ENCODE peak calls at places on chromosomes 11 and 22, in ten cellular contexts. One of them, this sample, is unnamed.

GRCh38 chr11:125773516-125773915 is 5.1 kb downstream of the PATE2 start:
- DNase-seq in endothelial cell: no peak
- DNase-seq in stimulated activated CD8-positive, alpha-beta memory T cell treated with anti-CD3 and anti-CD28 coated beads, Interleukin-7, amount 100 ng/mL, for 1 hour: no peak
- DNase-seq in central memory CD4-positive, alpha-beta T cell: no peak
- DNase-seq in osteoblast: no peak
- DNase-seq in naive thymus-derived CD8-positive, alpha-beta T cell: no peak
- DNase-seq in T-helper 2 cell: no peak
- DNase-seq in NCI-H774: no peak
- DNase-seq in activated naive CD4-positive, alpha-beta T cell: no peak
- DNase-seq in astrocyte of the cerebellum: no peak
- DNase-seq in this sample: no peak

GRCh38 chr11:72684236-72684912 is 10.2 kb upstream of the PDE2A start:
- DNase-seq in activated naive CD4-positive, alpha-beta T cell: no peak
- DNase-seq in NCI-H774: no peak
- DNase-seq in T-helper 2 cell: no peak
- DNase-seq in stimulated activated CD8-positive, alpha-beta memory T cell treated with anti-CD3 and anti-CD28 coated beads, Interleukin-7, amount 100 ng/mL, for 1 hour: no peak
- DNase-seq in astrocyte of the cerebellum: no peak
- DNase-seq in osteoblast: peak
- DNase-seq in central memory CD4-positive, alpha-beta T cell: peak
- DNase-seq in endothelial cell: peak
- DNase-seq in naive thymus-derived CD8-positive, alpha-beta T cell: peak
- DNase-seq in this sample: peak

GRCh38 chr22:20495861-20496681 is 476 bp upstream of the KLHL22 start:
- DNase-seq in central memory CD4-positive, alpha-beta T cell: peak
- DNase-seq in osteoblast: peak
- DNase-seq in NCI-H774: peak
- DNase-seq in endothelial cell: peak
- DNase-seq in stimulated activated CD8-positive, alpha-beta memory T cell treated with anti-CD3 and anti-CD28 coated beads, Interleukin-7, amount 100 ng/mL, for 1 hour: peak
- DNase-seq in T-helper 2 cell: peak
- DNase-seq in astrocyte of the cerebellum: peak
- DNase-seq in activated naive CD4-positive, alpha-beta T cell: peak
- DNase-seq in naive thymus-derived CD8-positive, alpha-beta T cell: peak
- DNase-seq in this sample: peak

GRCh38 chr11:12430351-12430750 is 53.0 kb downstream of the PARVA start:
- DNase-seq in osteoblast: no peak
- DNase-seq in central memory CD4-positive, alpha-beta T cell: no peak
- DNase-seq in astrocyte of the cerebellum: no peak
- DNase-seq in T-helper 2 cell: no peak
- DNase-seq in activated naive CD4-positive, alpha-beta T cell: no peak
- DNase-seq in NCI-H774: no peak
- DNase-seq in stimulated activated CD8-positive, alpha-beta memory T cell treated with anti-CD3 and anti-CD28 coated beads, Interleukin-7, amount 100 ng/mL, for 1 hour: no peak
- DNase-seq in naive thymus-derived CD8-positive, alpha-beta T cell: no peak
- DNase-seq in endothelial cell: no peak
- DNase-seq in this sample: no peak

GRCh38 chr11:35272391-35272821 is 133.4 kb downstream of the CD44 start:
- DNase-seq in endothelial cell: no peak
- DNase-seq in naive thymus-derived CD8-positive, alpha-beta T cell: no peak
- DNase-seq in astrocyte of the cerebellum: no peak
- DNase-seq in central memory CD4-positive, alpha-beta T cell: peak
- DNase-seq in osteoblast: no peak
- DNase-seq in stimulated activated CD8-positive, alpha-beta memory T cell treated with anti-CD3 and anti-CD28 coated beads, Interleukin-7, amount 100 ng/mL, for 1 hour: no peak
- DNase-seq in NCI-H774: no peak
- DNase-seq in activated naive CD4-positive, alpha-beta T cell: no peak
- DNase-seq in T-helper 2 cell: peak
- DNase-seq in this sample: no peak

GRCh38 chr22:26086359-26086758 is 82.9 kb upstream of the SEZ6L start:
- DNase-seq in central memory CD4-positive, alpha-beta T cell: no peak
- DNase-seq in endothelial cell: no peak
- DNase-seq in T-helper 2 cell: no peak
- DNase-seq in NCI-H774: no peak
- DNase-seq in naive thymus-derived CD8-positive, alpha-beta T cell: no peak
- DNase-seq in osteoblast: no peak
- DNase-seq in astrocyte of the cerebellum: no peak
- DNase-seq in stimulated activated CD8-positive, alpha-beta memory T cell treated with anti-CD3 and anti-CD28 coated beads, Interleukin-7, amount 100 ng/mL, for 1 hour: no peak
- DNase-seq in activated naive CD4-positive, alpha-beta T cell: no peak
- DNase-seq in this sample: no peak

GRCh38 chr11:132080121-132080520 is 709.7 kb downstream of the NTM start:
- DNase-seq in osteoblast: no peak
- DNase-seq in T-helper 2 cell: no peak
- DNase-seq in NCI-H774: no peak
- DNase-seq in naive thymus-derived CD8-positive, alpha-beta T cell: no peak
- DNase-seq in endothelial cell: no peak
- DNase-seq in central memory CD4-positive, alpha-beta T cell: no peak
- DNase-seq in astrocyte of the cerebellum: no peak
- DNase-seq in stimulated activated CD8-positive, alpha-beta memory T cell treated with anti-CD3 and anti-CD28 coated beads, Interleukin-7, amount 100 ng/mL, for 1 hour: no peak
- DNase-seq in activated naive CD4-positive, alpha-beta T cell: no peak
- DNase-seq in this sample: no peak

GRCh38 chr22:17575681-17576080 is 12.4 kb downstream of the SLC25A18 start:
- DNase-seq in naive thymus-derived CD8-positive, alpha-beta T cell: no peak
- DNase-seq in osteoblast: peak
- DNase-seq in astrocyte of the cerebellum: no peak
- DNase-seq in activated naive CD4-positive, alpha-beta T cell: no peak
- DNase-seq in T-helper 2 cell: no peak
- DNase-seq in NCI-H774: no peak
- DNase-seq in endothelial cell: no peak
- DNase-seq in stimulated activated CD8-positive, alpha-beta memory T cell treated with anti-CD3 and anti-CD28 coated beads, Interleukin-7, amount 100 ng/mL, for 1 hour: no peak
- DNase-seq in central memory CD4-positive, alpha-beta T cell: no peak
- DNase-seq in this sample: no peak

GRCh38 chr11:22633354-22633902 is 7.8 kb upstream of the FANCF start:
- DNase-seq in osteoblast: no peak
- DNase-seq in T-helper 2 cell: no peak
- DNase-seq in activated naive CD4-positive, alpha-beta T cell: no peak
- DNase-seq in naive thymus-derived CD8-positive, alpha-beta T cell: no peak
- DNase-seq in stimulated activated CD8-positive, alpha-beta memory T cell treated with anti-CD3 and anti-CD28 coated beads, Interleukin-7, amount 100 ng/mL, for 1 hour: no peak
- DNase-seq in endothelial cell: no peak
- DNase-seq in central memory CD4-positive, alpha-beta T cell: no peak
- DNase-seq in NCI-H774: no peak
- DNase-seq in astrocyte of the cerebellum: no peak
- DNase-seq in this sample: no peak

GRCh38 chr11:21323617-21324016 is 654.2 kb downstream of the NELL1 start:
- DNase-seq in stimulated activated CD8-positive, alpha-beta memory T cell treated with anti-CD3 and anti-CD28 coated beads, Interleukin-7, amount 100 ng/mL, for 1 hour: no peak
- DNase-seq in astrocyte of the cerebellum: no peak
- DNase-seq in osteoblast: no peak
- DNase-seq in naive thymus-derived CD8-positive, alpha-beta T cell: no peak
- DNase-seq in endothelial cell: no peak
- DNase-seq in central memory CD4-positive, alpha-beta T cell: no peak
- DNase-seq in activated naive CD4-positive, alpha-beta T cell: no peak
- DNase-seq in T-helper 2 cell: no peak
- DNase-seq in NCI-H774: no peak
- DNase-seq in this sample: no peak

GRCh38 chr11:78838417-78838816 is 263.8 kb upstream of the NARS2 start:
- DNase-seq in stimulated activated CD8-positive, alpha-beta memory T cell treated with anti-CD3 and anti-CD28 coated beads, Interleukin-7, amount 100 ng/mL, for 1 hour: no peak
- DNase-seq in endothelial cell: no peak
- DNase-seq in astrocyte of the cerebellum: no peak
- DNase-seq in NCI-H774: no peak
- DNase-seq in osteoblast: no peak
- DNase-seq in naive thymus-derived CD8-positive, alpha-beta T cell: no peak
- DNase-seq in activated naive CD4-positive, alpha-beta T cell: no peak
- DNase-seq in T-helper 2 cell: no peak
- DNase-seq in central memory CD4-positive, alpha-beta T cell: no peak
- DNase-seq in this sample: no peak

GRCh38 chr22:29503811-29504372 is 23.9 kb downstream of the NEFH start:
- DNase-seq in stimulated activated CD8-positive, alpha-beta memory T cell treated with anti-CD3 and anti-CD28 coated beads, Interleukin-7, amount 100 ng/mL, for 1 hour: no peak
- DNase-seq in osteoblast: no peak
- DNase-seq in NCI-H774: no peak
- DNase-seq in T-helper 2 cell: no peak
- DNase-seq in endothelial cell: no peak
- DNase-seq in naive thymus-derived CD8-positive, alpha-beta T cell: no peak
- DNase-seq in astrocyte of the cerebellum: peak
- DNase-seq in activated naive CD4-positive, alpha-beta T cell: no peak
- DNase-seq in central memory CD4-positive, alpha-beta T cell: no peak
- DNase-seq in this sample: no peak

GRCh38 chr11:46461461-46461927 is 69.9 kb upstream of the CHRM4 start:
- DNase-seq in NCI-H774: no peak
- DNase-seq in naive thymus-derived CD8-positive, alpha-beta T cell: no peak
- DNase-seq in activated naive CD4-positive, alpha-beta T cell: no peak
- DNase-seq in T-helper 2 cell: no peak
- DNase-seq in astrocyte of the cerebellum: peak
- DNase-seq in stimulated activated CD8-positive, alpha-beta memory T cell treated with anti-CD3 and anti-CD28 coated beads, Interleukin-7, amount 100 ng/mL, for 1 hour: no peak
- DNase-seq in endothelial cell: no peak
- DNase-seq in osteoblast: peak
- DNase-seq in central memory CD4-positive, alpha-beta T cell: no peak
- DNase-seq in this sample: no peak

GRCh38 chr11:35237860-35238715 is 99.1 kb downstream of the CD44 start:
- DNase-seq in astrocyte of the cerebellum: no peak
- DNase-seq in NCI-H774: peak
- DNase-seq in activated naive CD4-positive, alpha-beta T cell: no peak
- DNase-seq in endothelial cell: peak
- DNase-seq in T-helper 2 cell: peak
- DNase-seq in central memory CD4-positive, alpha-beta T cell: peak
- DNase-seq in naive thymus-derived CD8-positive, alpha-beta T cell: peak
- DNase-seq in stimulated activated CD8-positive, alpha-beta memory T cell treated with anti-CD3 and anti-CD28 coated beads, Interleukin-7, amount 100 ng/mL, for 1 hour: no peak
- DNase-seq in osteoblast: no peak
- DNase-seq in this sample: peak

GRCh38 chr11:76030973-76031590 is 175.2 kb downstream of the WNT11 start:
- DNase-seq in NCI-H774: no peak
- DNase-seq in osteoblast: no peak
- DNase-seq in central memory CD4-positive, alpha-beta T cell: no peak
- DNase-seq in astrocyte of the cerebellum: no peak
- DNase-seq in naive thymus-derived CD8-positive, alpha-beta T cell: no peak
- DNase-seq in endothelial cell: no peak
- DNase-seq in activated naive CD4-positive, alpha-beta T cell: no peak
- DNase-seq in stimulated activated CD8-positive, alpha-beta memory T cell treated with anti-CD3 and anti-CD28 coated beads, Interleukin-7, amount 100 ng/mL, for 1 hour: no peak
- DNase-seq in T-helper 2 cell: no peak
- DNase-seq in this sample: no peak

GRCh38 chr22:24421428-24421931 is 5.9 kb upstream of the ADORA2A start:
- DNase-seq in osteoblast: peak
- DNase-seq in central memory CD4-positive, alpha-beta T cell: peak
- DNase-seq in naive thymus-derived CD8-positive, alpha-beta T cell: peak
- DNase-seq in NCI-H774: no peak
- DNase-seq in endothelial cell: no peak
- DNase-seq in activated naive CD4-positive, alpha-beta T cell: no peak
- DNase-seq in T-helper 2 cell: no peak
- DNase-seq in astrocyte of the cerebellum: no peak
- DNase-seq in stimulated activated CD8-positive, alpha-beta memory T cell treated with anti-CD3 and anti-CD28 coated beads, Interleukin-7, amount 100 ng/mL, for 1 hour: no peak
- DNase-seq in this sample: no peak

GRCh38 chr11:11691296-11692141 is 69.7 kb upstream of the GALNT18 start:
- DNase-seq in naive thymus-derived CD8-positive, alpha-beta T cell: no peak
- DNase-seq in astrocyte of the cerebellum: no peak
- DNase-seq in osteoblast: no peak
- DNase-seq in central memory CD4-positive, alpha-beta T cell: no peak
- DNase-seq in endothelial cell: peak
- DNase-seq in T-helper 2 cell: no peak
- DNase-seq in activated naive CD4-positive, alpha-beta T cell: no peak
- DNase-seq in stimulated activated CD8-positive, alpha-beta memory T cell treated with anti-CD3 and anti-CD28 coated beads, Interleukin-7, amount 100 ng/mL, for 1 hour: no peak
- DNase-seq in NCI-H774: peak
- DNase-seq in this sample: no peak

GRCh38 chr11:65425971-65426838 is 3.6 kb downstream of the NEAT1 start:
- DNase-seq in central memory CD4-positive, alpha-beta T cell: peak
- DNase-seq in naive thymus-derived CD8-positive, alpha-beta T cell: peak
- DNase-seq in activated naive CD4-positive, alpha-beta T cell: no peak
- DNase-seq in osteoblast: no peak
- DNase-seq in T-helper 2 cell: peak
- DNase-seq in NCI-H774: no peak
- DNase-seq in stimulated activated CD8-positive, alpha-beta memory T cell treated with anti-CD3 and anti-CD28 coated beads, Interleukin-7, amount 100 ng/mL, for 1 hour: no peak
- DNase-seq in astrocyte of the cerebellum: no peak
- DNase-seq in endothelial cell: no peak
- DNase-seq in this sample: no peak

GRCh38 chr11:92735039-92735438 is 234.4 kb upstream of the MTNR1B start:
- DNase-seq in stimulated activated CD8-positive, alpha-beta memory T cell treated with anti-CD3 and anti-CD28 coated beads, Interleukin-7, amount 100 ng/mL, for 1 hour: no peak
- DNase-seq in T-helper 2 cell: no peak
- DNase-seq in osteoblast: no peak
- DNase-seq in endothelial cell: no peak
- DNase-seq in astrocyte of the cerebellum: no peak
- DNase-seq in NCI-H774: no peak
- DNase-seq in central memory CD4-positive, alpha-beta T cell: no peak
- DNase-seq in naive thymus-derived CD8-positive, alpha-beta T cell: no peak
- DNase-seq in activated naive CD4-positive, alpha-beta T cell: no peak
- DNase-seq in this sample: no peak

GRCh38 chr11:76267563-76267962 is 61.3 kb upstream of the WNT11 start:
- DNase-seq in T-helper 2 cell: no peak
- DNase-seq in endothelial cell: no peak
- DNase-seq in central memory CD4-positive, alpha-beta T cell: no peak
- DNase-seq in naive thymus-derived CD8-positive, alpha-beta T cell: no peak
- DNase-seq in osteoblast: peak
- DNase-seq in astrocyte of the cerebellum: no peak
- DNase-seq in stimulated activated CD8-positive, alpha-beta memory T cell treated with anti-CD3 and anti-CD28 coated beads, Interleukin-7, amount 100 ng/mL, for 1 hour: no peak
- DNase-seq in NCI-H774: no peak
- DNase-seq in activated naive CD4-positive, alpha-beta T cell: no peak
- DNase-seq in this sample: no peak

GRCh38 chr11:66845876-66846212 is 2.6 kb downstream of the RCE1 start:
- DNase-seq in T-helper 2 cell: no peak
- DNase-seq in central memory CD4-positive, alpha-beta T cell: no peak
- DNase-seq in osteoblast: peak
- DNase-seq in endothelial cell: no peak
- DNase-seq in NCI-H774: no peak
- DNase-seq in astrocyte of the cerebellum: no peak
- DNase-seq in stimulated activated CD8-positive, alpha-beta memory T cell treated with anti-CD3 and anti-CD28 coated beads, Interleukin-7, amount 100 ng/mL, for 1 hour: no peak
- DNase-seq in activated naive CD4-positive, alpha-beta T cell: no peak
- DNase-seq in naive thymus-derived CD8-positive, alpha-beta T cell: no peak
- DNase-seq in this sample: no peak